ENCODE peak calls at places on chromosomes 5 and 9, in four cellular contexts. M is astrocyte of the cerebellum; H is NCI-H510A treated with DMSO at 0.1 percent for 48 hours; S is activated naive CD4-positive, alpha-beta T cell treated with anti-CD3 and anti-CD28 coated beads, Interleukin-2, amount 50 U/mL, for 72 hours. F is an unnamed sample.

GRCh38 chr9:133119039-133119438 is 2.0 kb downstream of the RALGDS start:
- DNase-seq in M (no peak), H (no peak), S (no peak), F (no peak)

GRCh38 chr9:126375386-126375785 is 48.8 kb downstream of the MVB12B start:
- DNase-seq in M (no peak), H (peak; percentile 67), S (no peak), F (no peak)

GRCh38 chr9:105694848-105695581 is 674 bp downstream of the TMEM38B start:
- DNase-seq in M (no peak), H (peak; percentile 62), S (peak; percentile 54), F (peak; percentile 22)

GRCh38 chr9:5040730-5041389 is 55.8 kb downstream of the JAK2 start:
- DNase-seq in M (no peak), H (no peak), S (no peak), F (no peak)

GRCh38 chr5:76402880-76403712 is at the start of gene IQGAP2:
- DNase-seq in M (peak; percentile 19), H (peak; percentile 31), S (peak; percentile 87), F (no peak)

GRCh38 chr5:140273401-140273877 is 29.5 kb downstream of the PFDN1 start:
- DNase-seq in M (no peak), H (no peak), S (no peak), F (no peak)

GRCh38 chr5:167290478-167290877 is 1001.0 kb upstream of the WWC1 start:
- DNase-seq in M (no peak), H (no peak), S (no peak), F (no peak)

GRCh38 chr9:81717061-81717746 is 27.9 kb upstream of the TLE1 start:
- DNase-seq in M (no peak), H (no peak), S (no peak), F (no peak)

GRCh38 chr5:147479431-147479830 is 30.4 kb downstream of the DPYSL3 start:
- DNase-seq in M (no peak), H (no peak), S (no peak), F (no peak)

GRCh38 chr9:42386477-42386876 is 203.0 kb downstream of the SPATA31A6 start:
- DNase-seq in M (no peak), H (no peak), S (no peak), F (no peak)

GRCh38 chr5:77431286-77431685 is 60.8 kb downstream of the WDR41 start:
- DNase-seq in M (peak; percentile 52), H (no peak), S (no peak), F (no peak)

GRCh38 chr9:32968101-32969011 is 33.1 kb downstream of the APTX start:
- DNase-seq in M (peak; percentile 18), H (peak; percentile 27), S (peak; percentile 61), F (peak; percentile 17)

GRCh38 chr5:133246053-133246370 is 194.2 kb downstream of the HSPA4 start:
- DNase-seq in M (no peak), H (no peak), S (no peak), F (no peak)

GRCh38 chr5:179382486-179382885 is 37.2 kb upstream of the ADAMTS2 start:
- DNase-seq in M (no peak), H (no peak), S (no peak), F (no peak)

GRCh38 chr5:132220476-132220875 is 7.2 kb downstream of the P4HA2 start:
- DNase-seq in M (no peak), H (no peak), S (no peak), F (no peak)

GRCh38 chr9:126293522-126293889 is 33.1 kb upstream of the MVB12B start:
- DNase-seq in M (no peak), H (no peak), S (peak; percentile 12), F (no peak)

GRCh38 chr9:78695521-78695920 is 398.6 kb downstream of the PSAT1 start:
- DNase-seq in M (no peak), H (peak; percentile 47), S (no peak), F (peak; percentile 23)

GRCh38 chr9:120723547-120723946 is 9.3 kb upstream of the MEGF9 start:
- DNase-seq in M (peak; percentile 76), H (no peak), S (no peak), F (peak; percentile 23)

GRCh38 chr9:34374905-34375552 is 1.7 kb downstream of the MYORG start:
- DNase-seq in M (no peak), H (no peak), S (no peak), F (no peak)

GRCh38 chr5:179120421-179120861 is 60.3 kb downstream of the ZNF354C start:
- DNase-seq in M (no peak), H (no peak), S (no peak), F (no peak)

F was measured in COR-L47.